ENCODE peak calls at places on chromosomes 11 and 22, in seven cellular contexts. N, S, R, H, Z, L and Y are unnamed samples.
A peak's percentile ranks its signal among the peaks of the same experiment; 100 is the strongest.

GRCh38 chr11:64152841-64153691 is 12.8 kb downstream of the MACROD1 start:
- DNase-seq in N (peak; percentile 42), S (no peak), R (no peak), H (peak; percentile 61), Z (peak; percentile 60), L (peak; percentile 50), Y (peak; percentile 14)

GRCh38 chr11:119373917-119374631 is 7.4 kb downstream of the USP2 start:
- DNase-seq in N (peak; percentile 84), S (peak; percentile 55), R (no peak), H (no peak), Z (peak; percentile 75), L (peak; percentile 76), Y (peak; percentile 24)

GRCh38 chr11:94721565-94722292 is 46.4 kb upstream of the AMOTL1 start:
- DNase-seq in N (no peak), S (no peak), R (no peak), H (no peak), Z (no peak), L (no peak), Y (no peak)

GRCh38 chr11:112459001-112459400 is 198.3 kb upstream of the PLET1 start:
- DNase-seq in N (peak; percentile 4), S (no peak), R (no peak), H (no peak), Z (no peak), L (no peak), Y (no peak)

GRCh38 chr11:7605544-7605943 is 67.8 kb downstream of the CYB5R2 start:
- DNase-seq in N (peak; percentile 58), S (peak; percentile 98), R (no peak), H (no peak), Z (no peak), L (no peak), Y (no peak)

GRCh38 chr22:49803667-49804375 is 23.9 kb downstream of the BRD1 start:
- DNase-seq in N (no peak), S (no peak), R (no peak), H (no peak), Z (no peak), L (no peak), Y (no peak)

GRCh38 chr11:61004037-61004641 is 32.7 kb downstream of the CD6 start:
- DNase-seq in N (peak; percentile 34), S (no peak), R (no peak), H (peak; percentile 39), Z (no peak), L (no peak), Y (peak; percentile 53)

GRCh38 chr11:117900144-117900651 is 23.7 kb upstream of the FXYD6 start:
- DNase-seq in N (no peak), S (no peak), R (no peak), H (no peak), Z (no peak), L (peak; percentile 4), Y (no peak)

GRCh38 chr22:38751422-38752346 is 4.1 kb downstream of the SUN2 start:
- DNase-seq in N (no peak), S (peak; percentile 62), R (no peak), H (peak; percentile 86), Z (peak; percentile 80), L (no peak), Y (peak; percentile 68)

GRCh38 chr11:38791346-38791961 is 2193.4 kb upstream of the RAG2 start:
- DNase-seq in N (peak; percentile 88), S (peak; percentile 51), R (peak; percentile 17), H (no peak), Z (peak; percentile 65), L (no peak), Y (peak; percentile 57)

GRCh38 chr11:2898366-2899079 is 12.9 kb upstream of the CDKN1C start:
- DNase-seq in N (peak; percentile 95), S (peak; percentile 64), R (peak; percentile 82), H (peak; percentile 34), Z (no peak), L (peak; percentile 70), Y (no peak)

GRCh38 chr11:1343391-1344055 is 34.1 kb upstream of the TOLLIP start:
- DNase-seq in N (no peak), S (no peak), R (no peak), H (no peak), Z (no peak), L (no peak), Y (no peak)

GRCh38 chr11:78212586-78213371 is 24.1 kb downstream of the USP35 start:
- DNase-seq in N (peak; percentile 78), S (no peak), R (no peak), H (no peak), Z (no peak), L (peak; percentile 22), Y (no peak)

GRCh38 chr11:19953909-19954308 is 206.4 kb downstream of the DBX1 start:
- DNase-seq in N (peak; percentile 94), S (peak; percentile 52), R (no peak), H (no peak), Z (no peak), L (no peak), Y (no peak)

GRCh38 chr22:37190262-37190780 is 2.3 kb upstream of the C1QTNF6 start:
- DNase-seq in N (no peak), S (peak; percentile 100), R (no peak), H (no peak), Z (no peak), L (no peak), Y (no peak)

GRCh38 chr11:114036156-114036811 is 23.2 kb upstream of the ZBTB16 start:
- DNase-seq in N (peak; percentile 74), S (no peak), R (no peak), H (peak; percentile 50), Z (peak; percentile 26), L (peak; percentile 87), Y (no peak)

GRCh38 chr22:47073101-47073500 is 310.7 kb downstream of the TBC1D22A start:
- DNase-seq in N (no peak), S (no peak), R (no peak), H (no peak), Z (no peak), L (no peak), Y (no peak)

GRCh38 chr11:96215094-96215782 is 127.8 kb downstream of the MAML2 start:
- DNase-seq in N (peak; percentile 78), S (no peak), R (no peak), H (peak; percentile 61), Z (peak; percentile 93), L (peak; percentile 41), Y (peak; percentile 35)

GRCh38 chr11:23755769-23756168 is 741.1 kb upstream of the LUZP2 start:
- DNase-seq in N (peak; percentile 23), S (no peak), R (no peak), H (no peak), Z (no peak), L (no peak), Y (no peak)

GRCh38 chr22:38727530-38728451 is 22.0 kb downstream of the GTPBP1 start:
- DNase-seq in N (no peak), S (no peak), R (no peak), H (no peak), Z (no peak), L (no peak), Y (no peak)

GRCh38 chr22:20724676-20725454 is 49.0 kb upstream of the SERPIND1 start:
- DNase-seq in N (no peak), S (no peak), R (no peak), H (no peak), Z (no peak), L (no peak), Y (no peak)

GRCh38 chr11:62560566-62561103 is 13.1 kb downstream of the EEF1G start:
- DNase-seq in N (peak; percentile 99), S (peak; percentile 99), R (peak; percentile 97), H (peak; percentile 72), Z (peak; percentile 47), L (peak; percentile 96), Y (peak; percentile 56)

GRCh38 chr11:8872017-8872416 is 39.0 kb upstream of the AKIP1 start:
- DNase-seq in N (no peak), S (no peak), R (no peak), H (no peak), Z (no peak), L (no peak), Y (no peak)

GRCh38 chr22:46673677-46674236 is 53.6 kb downstream of the GRAMD4 start:
- DNase-seq in N (no peak), S (no peak), R (no peak), H (no peak), Z (no peak), L (no peak), Y (no peak)

GRCh38 chr22:46515208-46516111 is 22.0 kb downstream of the CELSR1 start:
- DNase-seq in N (peak; percentile 40), S (peak; percentile 60), R (no peak), H (no peak), Z (no peak), L (no peak), Y (no peak)

GRCh38 chr22:49566693-49567092 is 261.0 kb downstream of the BRD1 start:
- DNase-seq in N (no peak), S (no peak), R (no peak), H (no peak), Z (no peak), L (no peak), Y (no peak)

GRCh38 chr11:12693075-12693473 is 18.9 kb downstream of the TEAD1 start:
- DNase-seq in N (peak; percentile 64), S (no peak), R (no peak), H (no peak), Z (no peak), L (peak; percentile 57), Y (no peak)
- H3K4me3 ChIP-seq in N (peak overlapping the region; percentile 8), S (peak overlapping the region; percentile 41), R (peak overlapping the region; percentile 31), H (no peak overlapping the region), Z (no peak overlapping the region), L (no peak overlapping the region), Y (no peak overlapping the region)

GRCh38 chr11:73648629-73649046 is 2.3 kb downstream of the PLEKHB1 start:
- DNase-seq in N (no peak), S (no peak), R (no peak), H (no peak), Z (no peak), L (no peak), Y (no peak)
- H3K4me3 ChIP-seq in N (no peak overlapping the region), S (no peak overlapping the region), R (no peak overlapping the region), H (no peak overlapping the region), Z (no peak overlapping the region), L (no peak overlapping the region), Y (no peak overlapping the region)

GRCh38 chr11:10490398-10491232 is 35.6 kb downstream of the AMPD3 start:
- DNase-seq in N (peak; percentile 92), S (peak; percentile 88), R (peak; percentile 83), H (no peak), Z (no peak), L (peak; percentile 91), Y (no peak)
- H3K4me3 ChIP-seq in N (no peak overlapping the region), S (no peak overlapping the region), R (no peak overlapping the region), H (no peak overlapping the region), Z (no peak overlapping the region), L (no peak overlapping the region), Y (no peak overlapping the region)

GRCh38 chr11:35415488-35415887 is 3.9 kb downstream of the SLC1A2 start:
- DNase-seq in N (no peak), S (no peak), R (no peak), H (no peak), Z (no peak), L (no peak), Y (no peak)

GRCh38 chr11:35420371-35420770 is 1.0 kb upstream of the SLC1A2 start:
- DNase-seq in N (no peak), S (no peak), R (no peak), H (no peak), Z (no peak), L (no peak), Y (no peak)

GRCh38 chr11:35418847-35419712 is at the start of gene SLC1A2:
- DNase-seq in N (peak; percentile 26), S (no peak), R (no peak), H (no peak), Z (no peak), L (peak; percentile 18), Y (no peak)

GRCh38 chr11:35419713-35420333 is 465 bp upstream of the SLC1A2 start:
- DNase-seq in N (peak; percentile 14), S (no peak), R (no peak), H (no peak), Z (no peak), L (no peak), Y (no peak)

GRCh38 chr11:35418282-35418846 is 994 bp downstream of the SLC1A2 start:
- DNase-seq in N (no peak), S (no peak), R (no peak), H (no peak), Z (no peak), L (no peak), Y (no peak)
- H3K4me3 ChIP-seq in N (peak overlapping the region; percentile 53), S (no peak overlapping the region), R (peak overlapping the region; percentile 50), H (no peak overlapping the region), Z (no peak overlapping the region), L (peak overlapping the region; percentile 22), Y (no peak overlapping the region)